ENCODE peak calls at places on chromosomes 12 and 14, in ten cellular contexts. T, H, D, K, B, P, N, R, J and F are unnamed samples.

GRCh38 chr14:100891501-100892445 is 11.7 kb downstream of the RTL1 start:
- DNase-seq in T (no peak), H (no peak), D (peak), K (no peak), B (no peak), P (no peak), N (peak), R (no peak), J (no peak), F (peak)

GRCh38 chr14:102028733-102029132 is 58.1 kb downstream of the HSP90AA1 start:
- DNase-seq in T (no peak), H (no peak), D (no peak), K (no peak), B (peak), P (peak), N (no peak), R (no peak), J (peak), F (no peak)

GRCh38 chr12:131387281-131388163 is 323.4 kb upstream of the SFSWAP start:
- DNase-seq in T (no peak), H (no peak), D (no peak), K (no peak), B (no peak), P (no peak), N (no peak), R (no peak), J (no peak), F (peak)

GRCh38 chr12:86945685-86946196 is 689.5 kb upstream of the MGAT4C start:
- DNase-seq in T (no peak), H (no peak), D (no peak), K (no peak), B (no peak), P (no peak), N (no peak), R (no peak), J (no peak), F (no peak)

GRCh38 chr12:58711968-58712367 is 208.3 kb downstream of the LRIG3 start:
- DNase-seq in T (no peak), H (no peak), D (no peak), K (no peak), B (peak), P (peak), N (no peak), R (no peak), J (peak), F (no peak)

GRCh38 chr12:4518106-4518728 is 20.5 kb upstream of the RAD51AP1 start:
- DNase-seq in T (no peak), H (no peak), D (no peak), K (no peak), B (peak), P (peak), N (no peak), R (no peak), J (peak), F (no peak)

GRCh38 chr12:56601503-56601902 is 28.6 kb downstream of the BAZ2A start:
- DNase-seq in T (peak), H (peak), D (no peak), K (no peak), B (no peak), P (no peak), N (no peak), R (no peak), J (peak), F (no peak)

GRCh38 chr14:22458737-22459136 is 130.3 kb downstream of the DAD1 start:
- DNase-seq in T (no peak), H (no peak), D (no peak), K (no peak), B (no peak), P (no peak), N (no peak), R (no peak), J (no peak), F (no peak)

GRCh38 chr12:57261385-57261784 is 10.4 kb upstream of the STAC3 start:
- DNase-seq in T (no peak), H (no peak), D (no peak), K (no peak), B (no peak), P (no peak), N (no peak), R (no peak), J (no peak), F (no peak)

GRCh38 chr14:22822619-22823551 is 6.8 kb upstream of the MRPL52 start:
- DNase-seq in T (peak), H (peak), D (peak), K (peak), B (peak), P (peak), N (peak), R (peak), J (peak), F (peak)

GRCh38 chr12:89016970-89017778 is 335.1 kb downstream of the DUSP6 start:
- DNase-seq in T (no peak), H (no peak), D (no peak), K (peak), B (peak), P (peak), N (no peak), R (peak), J (peak), F (no peak)

GRCh38 chr12:43315961-43316360 is 236.0 kb downstream of the ADAMTS20 start:
- DNase-seq in T (no peak), H (no peak), D (no peak), K (no peak), B (no peak), P (no peak), N (no peak), R (no peak), J (no peak), F (no peak)

GRCh38 chr12:114743289-114743688 is 59.3 kb upstream of the TBX3 start:
- DNase-seq in T (no peak), H (no peak), D (no peak), K (no peak), B (no peak), P (no peak), N (no peak), R (no peak), J (no peak), F (no peak)

GRCh38 chr12:67388331-67389163 is 119.4 kb downstream of the CAND1 start:
- DNase-seq in T (no peak), H (no peak), D (no peak), K (no peak), B (no peak), P (no peak), N (no peak), R (no peak), J (no peak), F (no peak)
- TF ChIP-seq CTCF in T (no peak), H (no peak), D (no peak), K (peak), B (peak), P (no peak), N (no peak), R (no peak), J (peak), F (no peak)

GRCh38 chr14:103071544-103072251 is 12.3 kb upstream of the LBHD2 start:
- DNase-seq in T (no peak), H (no peak), D (peak), K (no peak), B (no peak), P (no peak), N (no peak), R (no peak), J (no peak), F (no peak)

GRCh38 chr14:103073367-103073875 is 10.6 kb upstream of the LBHD2 start:
- DNase-seq in T (no peak), H (no peak), D (no peak), K (no peak), B (no peak), P (no peak), N (no peak), R (no peak), J (no peak), F (no peak)

GRCh38 chr14:103073876-103074698 is 9.9 kb upstream of the LBHD2 start:
- DNase-seq in T (no peak), H (no peak), D (peak), K (no peak), B (no peak), P (no peak), N (no peak), R (no peak), J (no peak), F (peak)

GRCh38 chr14:103070971-103071542 is 13.0 kb upstream of the LBHD2 start:
- DNase-seq in T (no peak), H (no peak), D (no peak), K (no peak), B (no peak), P (no peak), N (no peak), R (no peak), J (no peak), F (peak)

DNA sequence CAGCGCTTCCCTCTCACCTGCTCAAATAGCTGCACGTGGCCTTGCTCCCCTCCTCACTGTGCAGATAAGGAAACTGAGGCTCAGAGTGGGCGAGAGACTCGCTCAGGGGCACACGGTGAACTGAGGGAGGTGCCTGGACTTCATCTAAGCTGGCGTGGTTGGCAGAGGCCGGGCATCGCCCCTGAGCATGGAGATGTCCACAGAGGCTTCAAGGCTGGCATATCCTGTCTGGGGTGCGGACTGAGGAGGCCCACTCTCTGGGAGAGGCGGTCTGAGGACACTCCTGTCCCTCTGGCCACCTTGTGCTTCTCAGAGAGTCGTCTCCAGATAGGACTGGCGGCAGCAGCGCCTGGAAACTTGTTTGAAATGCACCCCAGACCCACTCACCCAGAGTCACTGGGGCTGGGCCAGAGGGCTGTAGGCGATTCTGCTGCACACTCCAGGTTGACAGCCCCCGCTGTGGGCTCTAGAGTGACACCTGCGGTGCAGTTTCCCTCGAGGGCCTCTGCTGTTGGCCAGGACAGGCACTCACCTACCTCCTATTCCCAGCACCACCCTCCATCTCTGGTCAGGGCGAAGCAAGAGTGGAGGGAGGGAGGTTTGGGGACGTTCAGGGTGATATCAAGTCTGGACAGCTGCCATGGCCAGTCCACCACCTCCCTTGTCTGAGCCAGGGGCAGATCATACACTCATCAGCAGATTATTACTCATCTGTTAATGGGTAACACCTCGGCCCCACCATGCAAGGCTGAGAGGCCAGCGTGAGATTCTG is 11.2 kb upstream of the LBHD2 start:
- DNase-seq in T (no peak), H (no peak), D (no peak), K (no peak), B (no peak), P (no peak), N (no peak), R (no peak), J (no peak), F (no peak)
- TF ChIP-seq CTCF in T (no peak), H (no peak), D (no peak), K (no peak), B (no peak), P (no peak), N (no peak), R (no peak), J (no peak), F (no peak)

DNA sequence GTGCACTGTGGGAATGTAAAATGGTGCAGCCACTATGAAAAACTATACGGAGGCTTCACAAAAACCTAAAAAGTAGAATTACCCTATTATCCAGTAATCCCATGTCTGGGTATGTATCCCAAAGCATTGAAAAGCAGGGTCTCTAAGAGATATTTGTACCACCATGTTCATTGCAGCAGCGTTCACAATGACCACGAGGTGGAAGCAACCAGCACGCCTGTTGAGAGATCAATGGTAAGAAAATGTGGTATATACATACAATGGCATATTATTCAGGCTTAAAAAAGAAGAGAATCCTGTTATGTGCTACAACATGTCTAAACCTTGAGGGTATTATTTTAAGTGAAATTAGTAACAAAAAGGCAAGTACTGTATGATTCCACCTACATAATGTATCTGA is 910 bp upstream of the NOPCHAP1 start:
- DNase-seq in T (no peak), H (no peak), D (no peak), K (no peak), B (no peak), P (no peak), N (no peak), R (no peak), J (no peak), F (no peak)
- TF ChIP-seq CTCF in T (no peak), H (no peak), D (no peak), K (no peak), B (peak), P (no peak), N (no peak), R (no peak), J (no peak), F (no peak)

GRCh38 chr12:121123488-121123887 is 9.2 kb upstream of the P2RX7 start:
- DNase-seq in T (no peak), H (no peak), D (no peak), K (no peak), B (no peak), P (no peak), N (no peak), R (no peak), J (no peak), F (no peak)
- TF ChIP-seq CTCF in T (no peak), H (no peak), D (no peak), K (no peak), B (no peak), P (no peak), N (no peak), R (no peak), J (no peak), F (no peak)

GRCh38 chr14:91111443-91111842 is 2.4 kb upstream of the DGLUCY start:
- DNase-seq in T (no peak), H (no peak), D (no peak), K (no peak), B (no peak), P (no peak), N (no peak), R (no peak), J (no peak), F (no peak)
- TF ChIP-seq CTCF in T (no peak), H (no peak), D (no peak), K (no peak), B (no peak), P (no peak), N (no peak), R (no peak), J (no peak), F (no peak)

DNA sequence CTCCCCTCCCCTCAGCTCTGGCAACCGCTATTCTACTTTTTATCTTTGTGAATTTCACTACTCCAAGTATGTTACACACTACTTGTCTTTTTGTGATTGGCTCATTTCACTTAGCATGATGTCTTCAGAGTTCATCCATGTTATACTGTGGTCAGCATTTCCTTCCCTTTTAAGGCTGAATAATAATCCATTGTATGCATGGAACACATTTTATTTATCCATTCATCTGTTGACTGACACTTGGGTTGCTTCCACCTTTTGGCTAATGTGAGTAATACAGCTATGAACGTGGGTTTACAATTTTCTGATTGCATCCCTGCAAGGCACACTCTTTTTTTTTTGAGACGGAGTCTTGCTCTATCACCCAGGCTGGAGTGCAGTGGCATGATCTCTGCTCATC is 53.0 kb upstream of the FUT8 start:
- DNase-seq in T (no peak), H (no peak), D (no peak), K (no peak), B (no peak), P (peak), N (no peak), R (no peak), J (peak), F (no peak)
- TF ChIP-seq CTCF in T (no peak), H (no peak), D (no peak), K (peak), B (peak), P (no peak), N (no peak), R (no peak), J (no peak), F (no peak)